ENCODE peak calls at places on chromosomes 16 and 17, in ten cellular contexts. One of them, this sample, is unnamed.
A peak's percentile ranks its signal among the peaks of the same experiment; 100 is the strongest.

GRCh38 chr16:180101-180920 is at the start of gene HBQ1:
- DNase-seq in SK-N-SH: peak; percentile 97
- DNase-seq in ovary: peak; percentile 36
- DNase-seq in stomach: no peak
- DNase-seq in sigmoid colon: no peak
- DNase-seq in tibial nerve: no peak
- DNase-seq in transverse colon: no peak
- DNase-seq in K562: peak; percentile 90
- DNase-seq in A549: peak; percentile 51
- DNase-seq in esophagus muscularis mucosa: no peak
- DNase-seq in this sample: no peak

GRCh38 chr16:27902551-27902950 is 161.0 kb downstream of the GSG1L start:
- DNase-seq in tibial nerve: no peak
- DNase-seq in SK-N-SH: no peak
- DNase-seq in A549: no peak
- DNase-seq in transverse colon: no peak
- DNase-seq in K562: no peak
- DNase-seq in ovary: no peak
- DNase-seq in esophagus muscularis mucosa: no peak
- DNase-seq in stomach: no peak
- DNase-seq in sigmoid colon: no peak
- DNase-seq in this sample: no peak

GRCh38 chr16:80931985-80932720 is 74.5 kb downstream of the CMC2 start:
- DNase-seq in ovary: peak; percentile 71
- DNase-seq in tibial nerve: peak; percentile 9
- DNase-seq in K562: peak; percentile 25
- DNase-seq in stomach: peak; percentile 59
- DNase-seq in SK-N-SH: peak; percentile 84
- DNase-seq in transverse colon: peak; percentile 41
- DNase-seq in A549: peak; percentile 71
- DNase-seq in esophagus muscularis mucosa: peak; percentile 92
- DNase-seq in sigmoid colon: peak; percentile 92
- DNase-seq in this sample: peak; percentile 87

GRCh38 chr16:22192261-22193133 is 13.6 kb upstream of the EEF2K start:
- DNase-seq in ovary: peak; percentile 84
- DNase-seq in stomach: peak; percentile 78
- DNase-seq in sigmoid colon: peak; percentile 96
- DNase-seq in transverse colon: peak; percentile 86
- DNase-seq in A549: no peak
- DNase-seq in tibial nerve: peak; percentile 91
- DNase-seq in K562: peak; percentile 61
- DNase-seq in SK-N-SH: no peak
- DNase-seq in esophagus muscularis mucosa: peak; percentile 97
- DNase-seq in this sample: peak; percentile 94

GRCh38 chr16:62711797-62712196 is 675.6 kb upstream of the CDH8 start:
- DNase-seq in A549: no peak
- DNase-seq in SK-N-SH: no peak
- DNase-seq in tibial nerve: no peak
- DNase-seq in esophagus muscularis mucosa: no peak
- DNase-seq in transverse colon: no peak
- DNase-seq in sigmoid colon: no peak
- DNase-seq in stomach: no peak
- DNase-seq in K562: no peak
- DNase-seq in ovary: no peak
- DNase-seq in this sample: no peak

GRCh38 chr16:55294129-55294528 is 29.9 kb upstream of the IRX6 start:
- DNase-seq in transverse colon: no peak
- DNase-seq in SK-N-SH: no peak
- DNase-seq in esophagus muscularis mucosa: no peak
- DNase-seq in stomach: no peak
- DNase-seq in sigmoid colon: no peak
- DNase-seq in A549: no peak
- DNase-seq in tibial nerve: no peak
- DNase-seq in ovary: no peak
- DNase-seq in K562: peak; percentile 12
- DNase-seq in this sample: no peak

GRCh38 chr17:796609-797008 is 14.5 kb downstream of the MRM3 start:
- DNase-seq in sigmoid colon: no peak
- DNase-seq in esophagus muscularis mucosa: no peak
- DNase-seq in K562: no peak
- DNase-seq in A549: no peak
- DNase-seq in ovary: no peak
- DNase-seq in transverse colon: no peak
- DNase-seq in SK-N-SH: no peak
- DNase-seq in stomach: no peak
- DNase-seq in tibial nerve: no peak
- DNase-seq in this sample: no peak

GRCh38 chr16:31090540-31090939 is 1.8 kb upstream of the PRSS53 start:
- DNase-seq in transverse colon: no peak
- DNase-seq in A549: no peak
- DNase-seq in tibial nerve: no peak
- DNase-seq in esophagus muscularis mucosa: no peak
- DNase-seq in ovary: peak; percentile 10
- DNase-seq in SK-N-SH: no peak
- DNase-seq in stomach: no peak
- DNase-seq in K562: no peak
- DNase-seq in sigmoid colon: no peak
- DNase-seq in this sample: no peak

GRCh38 chr17:71846561-71846960 is 274.3 kb upstream of the SOX9 start:
- DNase-seq in transverse colon: no peak
- DNase-seq in K562: no peak
- DNase-seq in stomach: no peak
- DNase-seq in tibial nerve: no peak
- DNase-seq in sigmoid colon: no peak
- DNase-seq in ovary: no peak
- DNase-seq in SK-N-SH: no peak
- DNase-seq in esophagus muscularis mucosa: no peak
- DNase-seq in A549: no peak
- DNase-seq in this sample: no peak

GRCh38 chr17:79942591-79943353 is 92.9 kb downstream of the TBC1D16 start:
- DNase-seq in A549: no peak
- DNase-seq in sigmoid colon: peak; percentile 70
- DNase-seq in K562: no peak
- DNase-seq in ovary: peak; percentile 75
- DNase-seq in stomach: no peak
- DNase-seq in transverse colon: peak; percentile 14
- DNase-seq in SK-N-SH: no peak
- DNase-seq in tibial nerve: no peak
- DNase-seq in esophagus muscularis mucosa: no peak
- DNase-seq in this sample: peak; percentile 78

GRCh38 chr16:52069866-52070265 is 477.1 kb downstream of the TOX3 start:
- DNase-seq in tibial nerve: no peak
- DNase-seq in K562: no peak
- DNase-seq in sigmoid colon: no peak
- DNase-seq in stomach: no peak
- DNase-seq in esophagus muscularis mucosa: peak; percentile 84
- DNase-seq in transverse colon: no peak
- DNase-seq in A549: peak; percentile 22
- DNase-seq in SK-N-SH: peak; percentile 0
- DNase-seq in ovary: no peak
- DNase-seq in this sample: no peak

GRCh38 chr17:73972901-73973300 is 230.6 kb upstream of the RPL38 start:
- DNase-seq in stomach: no peak
- DNase-seq in sigmoid colon: no peak
- DNase-seq in transverse colon: no peak
- DNase-seq in ovary: no peak
- DNase-seq in A549: no peak
- DNase-seq in K562: no peak
- DNase-seq in tibial nerve: no peak
- DNase-seq in esophagus muscularis mucosa: no peak
- DNase-seq in SK-N-SH: no peak
- DNase-seq in this sample: peak; percentile 4

GRCh38 chr17:57114085-57114673 is 29.1 kb downstream of the AKAP1 start:
- DNase-seq in A549: peak; percentile 57
- DNase-seq in tibial nerve: peak; percentile 58
- DNase-seq in SK-N-SH: peak; percentile 88
- DNase-seq in transverse colon: peak; percentile 68
- DNase-seq in esophagus muscularis mucosa: no peak
- DNase-seq in K562: peak; percentile 78
- DNase-seq in stomach: peak; percentile 63
- DNase-seq in sigmoid colon: no peak
- DNase-seq in ovary: peak; percentile 53
- DNase-seq in this sample: peak; percentile 74

GRCh38 chr17:38572665-38573365 is 32.9 kb downstream of the SRCIN1 start:
- DNase-seq in stomach: peak; percentile 34
- DNase-seq in SK-N-SH: peak; percentile 90
- DNase-seq in esophagus muscularis mucosa: no peak
- DNase-seq in tibial nerve: no peak
- DNase-seq in K562: peak; percentile 44
- DNase-seq in ovary: no peak
- DNase-seq in sigmoid colon: no peak
- DNase-seq in A549: peak; percentile 23
- DNase-seq in transverse colon: no peak
- DNase-seq in this sample: no peak

GRCh38 chr17:68993112-68993511 is 37.9 kb upstream of the ABCA8 start:
- DNase-seq in esophagus muscularis mucosa: no peak
- DNase-seq in transverse colon: no peak
- DNase-seq in tibial nerve: no peak
- DNase-seq in SK-N-SH: no peak
- DNase-seq in K562: no peak
- DNase-seq in A549: peak; percentile 25
- DNase-seq in sigmoid colon: no peak
- DNase-seq in stomach: no peak
- DNase-seq in ovary: no peak
- DNase-seq in this sample: no peak

GRCh38 chr16:11972128-11972527 is 4.4 kb upstream of the SNX29 start:
- DNase-seq in transverse colon: no peak
- DNase-seq in stomach: no peak
- DNase-seq in tibial nerve: no peak
- DNase-seq in ovary: no peak
- DNase-seq in sigmoid colon: no peak
- DNase-seq in A549: peak; percentile 50
- DNase-seq in K562: no peak
- DNase-seq in esophagus muscularis mucosa: no peak
- DNase-seq in SK-N-SH: no peak
- DNase-seq in this sample: no peak

DNA sequence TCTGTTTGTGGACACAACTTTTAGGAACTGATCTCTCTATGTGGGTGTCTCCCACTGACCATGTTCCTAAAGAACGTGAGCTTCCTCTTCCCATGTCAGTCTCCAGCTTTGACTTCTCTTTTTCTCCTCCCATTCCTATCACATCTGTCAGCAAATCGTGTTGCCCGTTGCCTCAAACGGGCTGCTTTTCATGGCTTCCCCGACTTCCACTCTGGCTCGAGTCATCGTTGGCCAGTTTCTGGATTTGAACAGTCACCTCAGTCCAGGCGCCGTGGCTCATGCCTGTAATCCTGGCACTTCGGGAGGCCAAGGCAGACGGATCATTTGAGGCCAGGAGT is 5.4 kb downstream of the ABCC1 start:
- DNase-seq in stomach: no peak
- DNase-seq in A549: no peak
- DNase-seq in esophagus muscularis mucosa: no peak
- DNase-seq in ovary: no peak
- DNase-seq in SK-N-SH: no peak
- DNase-seq in tibial nerve: no peak
- DNase-seq in K562: no peak
- DNase-seq in sigmoid colon: no peak
- DNase-seq in transverse colon: no peak
- DNase-seq in this sample: no peak
- TF ChIP-seq EP300 in stomach: no peak
- TF ChIP-seq EP300 in A549: no peak
- TF ChIP-seq EP300 in esophagus muscularis mucosa: no peak
- TF ChIP-seq EP300 in ovary: no peak
- TF ChIP-seq EP300 in SK-N-SH: no peak
- TF ChIP-seq EP300 in tibial nerve: peak; percentile 39
- TF ChIP-seq EP300 in K562: no peak
- TF ChIP-seq EP300 in sigmoid colon: no peak
- TF ChIP-seq EP300 in transverse colon: no peak
- TF ChIP-seq EP300 in this sample: no peak

DNA sequence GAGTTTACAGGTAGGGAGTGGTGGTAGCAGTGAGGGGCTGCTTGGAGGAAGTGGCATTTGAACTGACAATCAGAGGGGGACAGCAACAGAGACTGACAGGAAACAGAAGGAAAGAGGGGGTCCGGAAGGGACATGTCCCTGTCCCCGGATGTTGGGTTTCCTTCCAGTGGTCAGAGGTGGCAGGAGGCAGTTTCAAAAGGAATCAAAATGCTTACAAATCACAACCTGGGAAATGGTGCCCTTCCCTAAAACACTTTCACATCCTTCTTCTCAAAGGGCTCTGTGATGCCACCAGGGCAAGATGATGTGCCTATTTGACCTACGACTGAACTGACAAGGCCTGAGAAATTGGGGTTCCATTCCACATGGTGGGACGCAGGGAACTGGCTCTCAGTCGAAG is 19.7 kb downstream of the ADGRG1 start:
- DNase-seq in stomach: no peak
- DNase-seq in ovary: no peak
- DNase-seq in esophagus muscularis mucosa: no peak
- DNase-seq in transverse colon: no peak
- DNase-seq in K562: no peak
- DNase-seq in SK-N-SH: no peak
- DNase-seq in sigmoid colon: no peak
- DNase-seq in A549: no peak
- DNase-seq in tibial nerve: no peak
- DNase-seq in this sample: no peak
- H3K4me1 ChIP-seq in stomach: peaks cover 28% of the 10 kb centered on the region
- H3K4me1 ChIP-seq in ovary: no peaks in the 10 kb centered on the region
- H3K4me1 ChIP-seq in esophagus muscularis mucosa: peaks cover 41% of the 10 kb centered on the region
- H3K4me1 ChIP-seq in transverse colon: peaks cover 5% of the 10 kb centered on the region
- H3K4me1 ChIP-seq in K562: peaks cover 12% of the 10 kb centered on the region
- H3K4me1 ChIP-seq in SK-N-SH: no peaks in the 10 kb centered on the region
- H3K4me1 ChIP-seq in sigmoid colon: no peaks in the 10 kb centered on the region
- H3K4me1 ChIP-seq in A549: peaks cover 48% of the 10 kb centered on the region
- H3K4me1 ChIP-seq in tibial nerve: no peaks in the 10 kb centered on the region
- H3K4me1 ChIP-seq in this sample: peaks cover 55% of the 10 kb centered on the region

GRCh38 chr16:85190572-85190971 is 78.3 kb upstream of the CIBAR2 start:
- DNase-seq in K562: no peak
- DNase-seq in stomach: no peak
- DNase-seq in SK-N-SH: no peak
- DNase-seq in A549: no peak
- DNase-seq in sigmoid colon: no peak
- DNase-seq in esophagus muscularis mucosa: no peak
- DNase-seq in ovary: no peak
- DNase-seq in tibial nerve: no peak
- DNase-seq in transverse colon: no peak
- DNase-seq in this sample: no peak
- TF ChIP-seq EP300 in K562: no peak
- TF ChIP-seq EP300 in stomach: no peak
- TF ChIP-seq EP300 in SK-N-SH: no peak
- TF ChIP-seq EP300 in A549: no peak
- TF ChIP-seq EP300 in sigmoid colon: no peak
- TF ChIP-seq EP300 in esophagus muscularis mucosa: no peak
- TF ChIP-seq EP300 in ovary: no peak
- TF ChIP-seq EP300 in tibial nerve: no peak
- TF ChIP-seq EP300 in transverse colon: no peak
- TF ChIP-seq EP300 in this sample: no peak

DNA sequence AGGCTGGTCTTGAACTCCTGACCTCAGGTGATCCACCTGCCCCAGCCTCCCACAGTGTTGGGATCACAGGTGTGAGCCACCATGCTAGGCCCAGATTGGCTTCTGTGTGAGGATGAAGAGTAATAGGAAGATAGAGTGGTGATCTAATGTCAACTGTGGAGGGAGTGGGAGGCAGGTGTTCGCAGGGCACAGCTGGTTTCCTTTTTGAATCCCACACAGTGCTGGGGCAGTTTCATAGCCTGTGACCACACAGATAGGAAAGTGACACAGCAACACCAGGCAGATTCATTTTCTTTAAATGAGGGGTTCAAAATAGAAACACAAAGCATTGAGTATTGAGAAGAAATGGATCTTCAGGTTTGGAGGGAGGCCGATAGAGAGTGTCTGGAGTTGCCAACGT is 540.3 kb downstream of the WWOX start:
- DNase-seq in K562: no peak
- DNase-seq in tibial nerve: no peak
- DNase-seq in SK-N-SH: no peak
- DNase-seq in A549: no peak
- DNase-seq in ovary: no peak
- DNase-seq in stomach: no peak
- DNase-seq in transverse colon: no peak
- DNase-seq in esophagus muscularis mucosa: no peak
- DNase-seq in sigmoid colon: no peak
- DNase-seq in this sample: no peak
- H3K4me1 ChIP-seq in K562: no peaks in the 10 kb centered on the region
- H3K4me1 ChIP-seq in tibial nerve: no peaks in the 10 kb centered on the region
- H3K4me1 ChIP-seq in SK-N-SH: peaks cover 6% of the 10 kb centered on the region
- H3K4me1 ChIP-seq in A549: no peaks in the 10 kb centered on the region
- H3K4me1 ChIP-seq in ovary: no peaks in the 10 kb centered on the region
- H3K4me1 ChIP-seq in stomach: peaks cover 13% of the 10 kb centered on the region
- H3K4me1 ChIP-seq in transverse colon: no peaks in the 10 kb centered on the region
- H3K4me1 ChIP-seq in esophagus muscularis mucosa: no peaks in the 10 kb centered on the region
- H3K4me1 ChIP-seq in sigmoid colon: no peaks in the 10 kb centered on the region
- H3K4me1 ChIP-seq in this sample: no peaks in the 10 kb centered on the region

This sample was measured in suprapubic skin.